ENCODE peak calls at places on chromosomes 13 and 19, in four cellular contexts. D is mesothelial cell of epicardium; K is activated naive CD8-positive, alpha-beta T cell treated with anti-CD3 and anti-CD28 coated beads, Interleukin-2, amount 50 U/mL, for 24 hours; N is stimulated activated CD8-positive, alpha-beta memory T cell treated with anti-CD3 and anti-CD28 coated beads, Interleukin-12 subunit alpha, Interleukin-12 subunit beta, amount 100 ng/mL, for 1 hour. W is an unnamed sample.

GRCh38 chr19:58399903-58400637 is 4.6 kb downstream of the RNF225 start:
- DNase-seq in D (no peak), K (peak), N (no peak), W (no peak)

GRCh38 chr13:32125746-32126145 is 94.2 kb downstream of the FRY start:
- DNase-seq in D (no peak), K (no peak), N (no peak), W (no peak)

GRCh38 chr19:4589579-4590410 is 30.3 kb upstream of the SEMA6B start:
- DNase-seq in D (no peak), K (peak), N (no peak), W (no peak)

GRCh38 chr13:78121459-78122348 is 203.1 kb upstream of the EDNRB start:
- DNase-seq in D (no peak), K (peak), N (no peak), W (peak)

GRCh38 chr13:76717092-76717491 is 169.1 kb downstream of the KCTD12 start:
- DNase-seq in D (no peak), K (no peak), N (no peak), W (no peak)

GRCh38 chr19:10718205-10719196 is 622 bp downstream of the DNM2 start:
- DNase-seq in D (peak), K (peak), N (no peak), W (no peak)

GRCh38 chr19:18543814-18544475 is 572 bp upstream of the FKBP8 start:
- DNase-seq in D (no peak), K (peak), N (peak), W (no peak)

GRCh38 chr13:60019119-60019993 is 144.4 kb downstream of the DIAPH3 start:
- DNase-seq in D (no peak), K (no peak), N (no peak), W (no peak)